ENCODE peak calls at places on chromosomes 13 and 19, in seven cellular contexts. One of them, this sample, is unnamed.

GRCh38 chr13:47226516-47226915 is 329.7 kb upstream of the HTR2A start:
- DNase-seq in CD8-positive, alpha-beta T cell: no peak
- DNase-seq in NCI-H1694 treated with DMSO at 0.1 percent for 48 hours: no peak
- DNase-seq in Right ventricle myocardium superior: no peak
- DNase-seq in stomach: no peak
- DNase-seq in HTR-8/SVneo: no peak
- DNase-seq in tibial nerve: no peak
- DNase-seq in this sample: no peak

GRCh38 chr13:49097374-49097773 is 121.7 kb downstream of the FNDC3A start:
- DNase-seq in CD8-positive, alpha-beta T cell: no peak
- DNase-seq in NCI-H1694 treated with DMSO at 0.1 percent for 48 hours: no peak
- DNase-seq in Right ventricle myocardium superior: no peak
- DNase-seq in stomach: no peak
- DNase-seq in HTR-8/SVneo: no peak
- DNase-seq in tibial nerve: no peak
- DNase-seq in this sample: no peak

GRCh38 chr19:3607398-3608078 is 863 bp upstream of the TBXA2R start:
- DNase-seq in CD8-positive, alpha-beta T cell: no peak
- DNase-seq in NCI-H1694 treated with DMSO at 0.1 percent for 48 hours: no peak
- DNase-seq in Right ventricle myocardium superior: peak
- DNase-seq in stomach: no peak
- DNase-seq in HTR-8/SVneo: no peak
- DNase-seq in tibial nerve: no peak
- DNase-seq in this sample: no peak

GRCh38 chr13:24500977-24501376 is 11.6 kb downstream of the PARP4 start:
- DNase-seq in CD8-positive, alpha-beta T cell: no peak
- DNase-seq in NCI-H1694 treated with DMSO at 0.1 percent for 48 hours: no peak
- DNase-seq in Right ventricle myocardium superior: no peak
- DNase-seq in stomach: no peak
- DNase-seq in HTR-8/SVneo: no peak
- DNase-seq in tibial nerve: no peak
- DNase-seq in this sample: no peak

GRCh38 chr13:37526710-37527446 is 71.7 kb downstream of the POSTN start:
- DNase-seq in CD8-positive, alpha-beta T cell: no peak
- DNase-seq in NCI-H1694 treated with DMSO at 0.1 percent for 48 hours: no peak
- DNase-seq in Right ventricle myocardium superior: no peak
- DNase-seq in stomach: no peak
- DNase-seq in HTR-8/SVneo: no peak
- DNase-seq in tibial nerve: no peak
- DNase-seq in this sample: no peak

GRCh38 chr19:13986348-13986904 is 19.7 kb downstream of the RFX1 start:
- DNase-seq in CD8-positive, alpha-beta T cell: peak
- DNase-seq in NCI-H1694 treated with DMSO at 0.1 percent for 48 hours: no peak
- DNase-seq in Right ventricle myocardium superior: peak
- DNase-seq in stomach: peak
- DNase-seq in HTR-8/SVneo: peak
- DNase-seq in tibial nerve: peak
- DNase-seq in this sample: peak

GRCh38 chr13:94344126-94344863 is 135.2 kb downstream of the DCT start:
- DNase-seq in CD8-positive, alpha-beta T cell: no peak
- DNase-seq in NCI-H1694 treated with DMSO at 0.1 percent for 48 hours: no peak
- DNase-seq in Right ventricle myocardium superior: no peak
- DNase-seq in stomach: no peak
- DNase-seq in HTR-8/SVneo: no peak
- DNase-seq in tibial nerve: no peak
- DNase-seq in this sample: no peak

GRCh38 chr19:3366104-3366760 is at the start of gene NFIC:
- DNase-seq in CD8-positive, alpha-beta T cell: no peak
- DNase-seq in NCI-H1694 treated with DMSO at 0.1 percent for 48 hours: no peak
- DNase-seq in Right ventricle myocardium superior: peak
- DNase-seq in stomach: peak
- DNase-seq in HTR-8/SVneo: peak
- DNase-seq in tibial nerve: peak
- DNase-seq in this sample: no peak

GRCh38 chr13:30148791-30149190 is 158.6 kb downstream of the KATNAL1 start:
- DNase-seq in CD8-positive, alpha-beta T cell: no peak
- DNase-seq in NCI-H1694 treated with DMSO at 0.1 percent for 48 hours: no peak
- DNase-seq in Right ventricle myocardium superior: no peak
- DNase-seq in stomach: no peak
- DNase-seq in HTR-8/SVneo: no peak
- DNase-seq in tibial nerve: no peak
- DNase-seq in this sample: no peak

GRCh38 chr19:46297700-46298476 is 1.0 kb downstream of the HIF3A start:
- DNase-seq in CD8-positive, alpha-beta T cell: no peak
- DNase-seq in NCI-H1694 treated with DMSO at 0.1 percent for 48 hours: peak
- DNase-seq in Right ventricle myocardium superior: peak
- DNase-seq in stomach: peak
- DNase-seq in HTR-8/SVneo: no peak
- DNase-seq in tibial nerve: peak
- DNase-seq in this sample: no peak

GRCh38 chr19:28652790-28653189 is 560.2 kb downstream of the UQCRFS1 start:
- DNase-seq in CD8-positive, alpha-beta T cell: no peak
- DNase-seq in NCI-H1694 treated with DMSO at 0.1 percent for 48 hours: no peak
- DNase-seq in Right ventricle myocardium superior: no peak
- DNase-seq in stomach: no peak
- DNase-seq in HTR-8/SVneo: no peak
- DNase-seq in tibial nerve: no peak
- DNase-seq in this sample: no peak

GRCh38 chr19:7610491-7611240 is 15.0 kb downstream of the CAMSAP3 start:
- DNase-seq in CD8-positive, alpha-beta T cell: no peak
- DNase-seq in NCI-H1694 treated with DMSO at 0.1 percent for 48 hours: no peak
- DNase-seq in Right ventricle myocardium superior: no peak
- DNase-seq in stomach: no peak
- DNase-seq in HTR-8/SVneo: no peak
- DNase-seq in tibial nerve: no peak
- DNase-seq in this sample: no peak

GRCh38 chr19:13055213-13056051 is 47.2 kb downstream of the LYL1 start:
- DNase-seq in CD8-positive, alpha-beta T cell: no peak
- DNase-seq in NCI-H1694 treated with DMSO at 0.1 percent for 48 hours: no peak
- DNase-seq in Right ventricle myocardium superior: peak
- DNase-seq in stomach: peak
- DNase-seq in HTR-8/SVneo: peak
- DNase-seq in tibial nerve: peak
- DNase-seq in this sample: no peak

GRCh38 chr19:16373539-16373938 is 48.9 kb downstream of the KLF2 start:
- DNase-seq in CD8-positive, alpha-beta T cell: no peak
- DNase-seq in NCI-H1694 treated with DMSO at 0.1 percent for 48 hours: no peak
- DNase-seq in Right ventricle myocardium superior: peak
- DNase-seq in stomach: no peak
- DNase-seq in HTR-8/SVneo: no peak
- DNase-seq in tibial nerve: peak
- DNase-seq in this sample: no peak

GRCh38 chr19:38563475-38563874 is 54.3 kb downstream of the MAP4K1 start:
- DNase-seq in CD8-positive, alpha-beta T cell: no peak
- DNase-seq in NCI-H1694 treated with DMSO at 0.1 percent for 48 hours: no peak
- DNase-seq in Right ventricle myocardium superior: no peak
- DNase-seq in stomach: no peak
- DNase-seq in HTR-8/SVneo: no peak
- DNase-seq in tibial nerve: no peak
- DNase-seq in this sample: no peak

GRCh38 chr19:55241143-55241934 is 12.8 kb upstream of the TMEM86B start:
- DNase-seq in CD8-positive, alpha-beta T cell: no peak
- DNase-seq in NCI-H1694 treated with DMSO at 0.1 percent for 48 hours: no peak
- DNase-seq in Right ventricle myocardium superior: no peak
- DNase-seq in stomach: no peak
- DNase-seq in HTR-8/SVneo: no peak
- DNase-seq in tibial nerve: no peak
- DNase-seq in this sample: no peak

GRCh38 chr19:11281336-11282049 is 14.5 kb upstream of the TSPAN16 start:
- DNase-seq in CD8-positive, alpha-beta T cell: no peak
- DNase-seq in NCI-H1694 treated with DMSO at 0.1 percent for 48 hours: no peak
- DNase-seq in Right ventricle myocardium superior: no peak
- DNase-seq in stomach: no peak
- DNase-seq in HTR-8/SVneo: no peak
- DNase-seq in tibial nerve: no peak
- DNase-seq in this sample: no peak

GRCh38 chr13:65585346-65585745 is 1644.8 kb downstream of the PCDH9 start:
- DNase-seq in CD8-positive, alpha-beta T cell: no peak
- DNase-seq in NCI-H1694 treated with DMSO at 0.1 percent for 48 hours: no peak
- DNase-seq in Right ventricle myocardium superior: no peak
- DNase-seq in stomach: no peak
- DNase-seq in HTR-8/SVneo: no peak
- DNase-seq in tibial nerve: no peak
- DNase-seq in this sample: no peak

GRCh38 chr19:54804101-54804500 is 691 bp downstream of the KIR2DL4 start:
- DNase-seq in CD8-positive, alpha-beta T cell: no peak
- DNase-seq in NCI-H1694 treated with DMSO at 0.1 percent for 48 hours: no peak
- DNase-seq in Right ventricle myocardium superior: no peak
- DNase-seq in stomach: no peak
- DNase-seq in HTR-8/SVneo: no peak
- DNase-seq in tibial nerve: no peak
- DNase-seq in this sample: no peak

GRCh38 chr19:43432866-43433673 is 18.4 kb downstream of the TEX101 start:
- DNase-seq in CD8-positive, alpha-beta T cell: peak
- DNase-seq in NCI-H1694 treated with DMSO at 0.1 percent for 48 hours: peak
- DNase-seq in Right ventricle myocardium superior: peak
- DNase-seq in stomach: peak
- DNase-seq in HTR-8/SVneo: peak
- DNase-seq in tibial nerve: no peak
- DNase-seq in this sample: peak

GRCh38 chr19:18650048-18650435 is 13.2 kb downstream of the KLHL26 start:
- DNase-seq in CD8-positive, alpha-beta T cell: no peak
- DNase-seq in NCI-H1694 treated with DMSO at 0.1 percent for 48 hours: no peak
- DNase-seq in Right ventricle myocardium superior: peak
- DNase-seq in stomach: no peak
- DNase-seq in HTR-8/SVneo: no peak
- DNase-seq in tibial nerve: peak
- DNase-seq in this sample: no peak

GRCh38 chr19:35896643-35897040 is 3.7 kb downstream of the NFKBID start:
- DNase-seq in CD8-positive, alpha-beta T cell: no peak
- DNase-seq in NCI-H1694 treated with DMSO at 0.1 percent for 48 hours: no peak
- DNase-seq in Right ventricle myocardium superior: no peak
- DNase-seq in stomach: no peak
- DNase-seq in HTR-8/SVneo: no peak
- DNase-seq in tibial nerve: no peak
- DNase-seq in this sample: no peak

GRCh38 chr19:13208131-13208963 is 58.1 kb downstream of the IER2 start:
- DNase-seq in CD8-positive, alpha-beta T cell: peak
- DNase-seq in NCI-H1694 treated with DMSO at 0.1 percent for 48 hours: no peak
- DNase-seq in Right ventricle myocardium superior: peak
- DNase-seq in stomach: peak
- DNase-seq in HTR-8/SVneo: no peak
- DNase-seq in tibial nerve: peak
- DNase-seq in this sample: peak

GRCh38 chr13:64925284-64925683 is 2304.9 kb downstream of the PCDH9 start:
- DNase-seq in CD8-positive, alpha-beta T cell: no peak
- DNase-seq in NCI-H1694 treated with DMSO at 0.1 percent for 48 hours: no peak
- DNase-seq in Right ventricle myocardium superior: no peak
- DNase-seq in stomach: no peak
- DNase-seq in HTR-8/SVneo: no peak
- DNase-seq in tibial nerve: no peak
- DNase-seq in this sample: no peak

GRCh38 chr19:54586397-54586796 is 7.0 kb upstream of the LILRA1 start:
- DNase-seq in CD8-positive, alpha-beta T cell: no peak
- DNase-seq in NCI-H1694 treated with DMSO at 0.1 percent for 48 hours: no peak
- DNase-seq in Right ventricle myocardium superior: no peak
- DNase-seq in stomach: no peak
- DNase-seq in HTR-8/SVneo: no peak
- DNase-seq in tibial nerve: no peak
- DNase-seq in this sample: no peak

GRCh38 chr19:10701955-10702307 is 692 bp downstream of the QTRT1 start:
- DNase-seq in CD8-positive, alpha-beta T cell: no peak
- DNase-seq in NCI-H1694 treated with DMSO at 0.1 percent for 48 hours: peak
- DNase-seq in Right ventricle myocardium superior: no peak
- DNase-seq in stomach: no peak
- DNase-seq in HTR-8/SVneo: peak
- DNase-seq in tibial nerve: no peak
- DNase-seq in this sample: peak

GRCh38 chr13:110328509-110328908 is 21.4 kb downstream of the COL4A2 start:
- DNase-seq in CD8-positive, alpha-beta T cell: no peak
- DNase-seq in NCI-H1694 treated with DMSO at 0.1 percent for 48 hours: no peak
- DNase-seq in Right ventricle myocardium superior: no peak
- DNase-seq in stomach: no peak
- DNase-seq in HTR-8/SVneo: no peak
- DNase-seq in tibial nerve: no peak
- DNase-seq in this sample: no peak

GRCh38 chr13:105655046-105655445 is 880.4 kb downstream of the EFNB2 start:
- DNase-seq in CD8-positive, alpha-beta T cell: no peak
- DNase-seq in NCI-H1694 treated with DMSO at 0.1 percent for 48 hours: no peak
- DNase-seq in Right ventricle myocardium superior: no peak
- DNase-seq in stomach: no peak
- DNase-seq in HTR-8/SVneo: no peak
- DNase-seq in tibial nerve: no peak
- DNase-seq in this sample: no peak

GRCh38 chr19:2444251-2445002 is 12.3 kb downstream of the LMNB2 start:
- DNase-seq in CD8-positive, alpha-beta T cell: no peak
- DNase-seq in NCI-H1694 treated with DMSO at 0.1 percent for 48 hours: no peak
- DNase-seq in Right ventricle myocardium superior: no peak
- DNase-seq in stomach: no peak
- DNase-seq in HTR-8/SVneo: no peak
- DNase-seq in tibial nerve: no peak
- DNase-seq in this sample: no peak

GRCh38 chr13:36377822-36378480 is 31.8 kb upstream of the SPART start:
- DNase-seq in CD8-positive, alpha-beta T cell: no peak
- DNase-seq in NCI-H1694 treated with DMSO at 0.1 percent for 48 hours: no peak
- DNase-seq in Right ventricle myocardium superior: no peak
- DNase-seq in stomach: no peak
- DNase-seq in HTR-8/SVneo: no peak
- DNase-seq in tibial nerve: no peak
- DNase-seq in this sample: no peak

This sample was measured in CD8-positive, alpha-beta memory T cell.